ENCODE peak calls at places on chromosomes 12 and 14, in eight cellular contexts. M is HCT116, L is neural progenitor cell, O is GM23248, C is SK-N-SH, A is MM.1S, H is PC-3, Y is hepatocyte. K is an unnamed sample.

GRCh38 chr12:113299619-113300237 is 35.2 kb downstream of the SLC8B1 start:
- DNase-seq in M (peak; percentile 79), L (peak; percentile 68), O (peak; percentile 91), C (peak; percentile 69), A (no peak), H (peak; percentile 94), Y (peak; percentile 88), K (no peak)

GRCh38 chr14:24051789-24052655 is at the start of gene CARMIL3:
- DNase-seq in M (no peak), L (peak; percentile 91), O (peak; percentile 71), C (peak; percentile 97), A (peak; percentile 52), H (peak; percentile 57), Y (peak; percentile 90), K (peak; percentile 75)

GRCh38 chr14:94562019-94562418 is 777 bp downstream of the SERPINA4 start:
- DNase-seq in M (no peak), L (no peak), O (no peak), C (no peak), A (peak; percentile 9), H (no peak), Y (no peak), K (no peak)

GRCh38 chr14:24427537-24428508 is 1.6 kb downstream of the CBLN3 start:
- DNase-seq in M (no peak), L (no peak), O (no peak), C (no peak), A (no peak), H (no peak), Y (no peak), K (no peak)

GRCh38 chr12:8033153-8034044 is 883 bp downstream of the FOXJ2 start:
- DNase-seq in M (no peak), L (peak; percentile 62), O (peak; percentile 67), C (peak; percentile 74), A (peak; percentile 19), H (peak; percentile 26), Y (peak; percentile 65), K (peak; percentile 34)

GRCh38 chr12:118417942-118418341 is 41.6 kb downstream of the SUDS3 start:
- DNase-seq in M (no peak), L (no peak), O (no peak), C (no peak), A (no peak), H (no peak), Y (no peak), K (no peak)

GRCh38 chr12:61821381-61821780 is 438.8 kb upstream of the USP15 start:
- DNase-seq in M (no peak), L (no peak), O (no peak), C (no peak), A (no peak), H (peak; percentile 4), Y (no peak), K (no peak)

GRCh38 chr14:20460458-20461229 is 590 bp downstream of the PIP4P1 start:
- DNase-seq in M (no peak), L (no peak), O (peak; percentile 20), C (no peak), A (peak; percentile 64), H (peak; percentile 35), Y (peak; percentile 81), K (peak; percentile 73)

GRCh38 chr14:31025335-31026075 is at the start of gene AP4S1:
- DNase-seq in M (no peak), L (peak; percentile 69), O (peak; percentile 67), C (peak; percentile 65), A (peak; percentile 7), H (peak; percentile 13), Y (peak; percentile 65), K (peak; percentile 62)

GRCh38 chr12:62332598-62332997 is 72.4 kb downstream of the USP15 start:
- DNase-seq in M (no peak), L (no peak), O (peak; percentile 75), C (no peak), A (no peak), H (peak; percentile 23), Y (no peak), K (no peak)

GRCh38 chr14:85856430-85856829 is 326.5 kb downstream of the FLRT2 start:
- DNase-seq in M (no peak), L (no peak), O (no peak), C (no peak), A (no peak), H (no peak), Y (no peak), K (no peak)

GRCh38 chr12:57740656-57741412 is 2.3 kb upstream of the AGAP2 start:
- DNase-seq in M (no peak), L (no peak), O (no peak), C (no peak), A (peak; percentile 37), H (no peak), Y (no peak), K (peak; percentile 82)

GRCh38 chr12:75694891-75695290 is 183.5 kb upstream of the KRR1 start:
- DNase-seq in M (peak; percentile 53), L (no peak), O (no peak), C (no peak), A (no peak), H (peak; percentile 26), Y (no peak), K (no peak)

GRCh38 chr14:24376448-24377070 is 8.6 kb downstream of the NFATC4 start:
- DNase-seq in M (no peak), L (peak; percentile 71), O (no peak), C (no peak), A (no peak), H (no peak), Y (no peak), K (no peak)

GRCh38 chr12:33041562-33041961 is 145.0 kb upstream of the PKP2 start:
- DNase-seq in M (no peak), L (no peak), O (no peak), C (no peak), A (no peak), H (no peak), Y (no peak), K (no peak)

GRCh38 chr14:28707814-28708213 is 58.8 kb upstream of the FOXG1 start:
- DNase-seq in M (no peak), L (no peak), O (peak; percentile 38), C (no peak), A (no peak), H (peak; percentile 48), Y (no peak), K (no peak)

GRCh38 chr12:103840881-103841689 is at the start of gene NT5DC3:
- DNase-seq in M (peak; percentile 65), L (peak; percentile 93), O (peak; percentile 91), C (peak; percentile 97), A (peak; percentile 86), H (peak; percentile 89), Y (peak; percentile 94), K (peak; percentile 89)

GRCh38 chr12:128918910-128919309 is 65.6 kb downstream of the GLT1D1 start:
- DNase-seq in M (no peak), L (no peak), O (no peak), C (peak; percentile 34), A (no peak), H (no peak), Y (no peak), K (no peak)

GRCh38 chr14:56118611-56119181 is 485 bp downstream of the PELI2 start:
- DNase-seq in M (no peak), L (peak; percentile 46), O (peak; percentile 75), C (peak; percentile 31), A (no peak), H (no peak), Y (peak; percentile 44), K (peak; percentile 14)

GRCh38 chr14:69317780-69318179 is 57.8 kb downstream of the GALNT16 start:
- DNase-seq in M (no peak), L (no peak), O (no peak), C (no peak), A (no peak), H (no peak), Y (no peak), K (peak; percentile 9)

GRCh38 chr12:42692749-42693148 is 103.2 kb upstream of the PRICKLE1 start:
- DNase-seq in M (no peak), L (no peak), O (no peak), C (no peak), A (no peak), H (no peak), Y (no peak), K (no peak)
- H3K4me3 ChIP-seq in M (no peak overlapping the region), L (no peak overlapping the region), O (no peak overlapping the region), C (no peak overlapping the region), A (peak overlapping the region; percentile 20), H (no peak overlapping the region), Y (no peak overlapping the region), K (no peak overlapping the region)

DNA sequence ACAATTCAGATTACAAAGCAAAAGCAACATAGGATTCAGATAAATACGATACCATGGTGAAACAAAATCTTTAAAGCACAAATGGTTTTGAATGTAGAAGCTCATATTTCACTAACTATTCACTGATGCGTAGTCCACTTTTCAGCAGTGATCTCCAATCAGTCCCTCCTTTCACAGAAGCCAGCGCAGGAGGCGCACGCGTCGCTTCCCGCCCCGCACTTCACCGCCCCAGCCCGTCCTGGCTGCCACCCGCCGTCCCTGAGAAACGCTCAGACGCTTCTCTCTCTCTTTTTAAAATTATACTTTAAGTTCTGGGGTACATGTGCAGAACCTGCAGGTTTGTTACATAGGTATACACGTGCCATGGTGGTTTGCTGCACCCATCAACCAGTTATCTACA is 19.8 kb upstream of the CHFR start:
- DNase-seq in M (no peak), L (no peak), O (peak; percentile 42), C (no peak), A (no peak), H (no peak), Y (no peak), K (no peak)
- H3K9me3 ChIP-seq in M (peaks cover 6% of the 10 kb centered on the region), L (peaks cover 3% of the 10 kb centered on the region), O (no peaks in the 10 kb centered on the region), C (no peaks in the 10 kb centered on the region), A (no peaks in the 10 kb centered on the region), H (peaks cover 16% of the 10 kb centered on the region), Y (no peaks in the 10 kb centered on the region), K (peaks cover 15% of the 10 kb centered on the region)

GRCh38 chr12:2759733-2760132 is 35.0 kb upstream of the FKBP4 start:
- DNase-seq in M (no peak), L (no peak), O (no peak), C (no peak), A (no peak), H (no peak), Y (no peak), K (no peak)
- TF ChIP-seq EZH2phosphoT487 in M (no peak), L (no peak), O (no peak), C (no peak), A (no peak), H (no peak), Y (no peak), K (no peak)

DNA sequence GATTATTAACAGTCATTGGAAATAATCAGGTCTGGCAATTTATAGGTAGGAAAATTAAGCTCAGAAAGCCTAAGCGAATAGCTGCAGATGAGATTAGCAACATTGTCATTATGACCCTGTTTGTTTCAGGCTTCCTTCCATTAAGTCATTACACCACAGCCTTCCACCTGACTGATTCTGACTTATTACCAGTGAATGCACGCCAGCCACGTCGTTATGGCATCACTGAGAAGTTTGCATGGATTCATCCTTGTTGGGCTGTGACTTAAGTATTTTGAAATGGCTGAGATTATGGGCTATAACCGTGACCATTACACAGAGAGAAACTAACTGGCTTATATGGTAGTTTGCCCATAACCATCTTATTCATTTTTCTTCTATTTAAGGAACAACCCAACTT is 18.6 kb downstream of the RASSF8 start:
- DNase-seq in M (no peak), L (peak; percentile 56), O (peak; percentile 92), C (no peak), A (no peak), H (no peak), Y (no peak), K (no peak)
- H3K4me3 ChIP-seq in M (no peak overlapping the region), L (no peak overlapping the region), O (peak overlapping the region; percentile 65), C (no peak overlapping the region), A (no peak overlapping the region), H (no peak overlapping the region), Y (no peak overlapping the region), K (no peak overlapping the region)

GRCh38 chr12:132336451-132337413 is 7.3 kb upstream of the GALNT9 start:
- DNase-seq in M (no peak), L (no peak), O (no peak), C (no peak), A (no peak), H (no peak), Y (no peak), K (no peak)
- H3K9me3 ChIP-seq in M (no peaks in the 10 kb centered on the region), L (no peaks in the 10 kb centered on the region), O (no peaks in the 10 kb centered on the region), C (no peaks in the 10 kb centered on the region), A (no peaks in the 10 kb centered on the region), H (no peaks in the 10 kb centered on the region), Y (no peaks in the 10 kb centered on the region), K (no peaks in the 10 kb centered on the region)